ENCODE peak calls at places on chromosomes 4 and X, in five cellular contexts. One of them, this sample, is unnamed.

GRCh38 chrX:28498658-28499057 is 88.6 kb upstream of the IL1RAPL1 start:
- DNase-seq in stimulated activated CD4-positive, alpha-beta T cell treated with anti-CD3 and anti-CD28 coated beads, TNF-alpha, amount 100 ng/mL, for 48 hours: no peak
- DNase-seq in AG09319: no peak
- DNase-seq in NCI-H2081: no peak
- DNase-seq in cerebellar cortex: no peak
- DNase-seq in this sample: no peak

GRCh38 chr4:7377223-7377865 is 57.4 kb downstream of the PSAPL1 start:
- DNase-seq in cerebellar cortex: no peak
- DNase-seq in stimulated activated CD4-positive, alpha-beta T cell treated with anti-CD3 and anti-CD28 coated beads, TNF-alpha, amount 100 ng/mL, for 48 hours: no peak
- DNase-seq in AG09319: no peak
- DNase-seq in NCI-H2081: peak
- DNase-seq in this sample: no peak

GRCh38 chr4:169311643-169312365 is 41.0 kb upstream of the SH3RF1 start:
- DNase-seq in cerebellar cortex: peak
- DNase-seq in AG09319: no peak
- DNase-seq in stimulated activated CD4-positive, alpha-beta T cell treated with anti-CD3 and anti-CD28 coated beads, TNF-alpha, amount 100 ng/mL, for 48 hours: no peak
- DNase-seq in NCI-H2081: peak
- DNase-seq in this sample: no peak

GRCh38 chrX:132615396-132616131 is 126.7 kb upstream of the MBNL3 start:
- DNase-seq in NCI-H2081: no peak
- DNase-seq in stimulated activated CD4-positive, alpha-beta T cell treated with anti-CD3 and anti-CD28 coated beads, TNF-alpha, amount 100 ng/mL, for 48 hours: peak
- DNase-seq in AG09319: no peak
- DNase-seq in cerebellar cortex: peak
- DNase-seq in this sample: no peak

GRCh38 chrX:619812-620493 is 10.6 kb upstream of the SHOX start:
- DNase-seq in AG09319: no peak
- DNase-seq in stimulated activated CD4-positive, alpha-beta T cell treated with anti-CD3 and anti-CD28 coated beads, TNF-alpha, amount 100 ng/mL, for 48 hours: no peak
- DNase-seq in NCI-H2081: no peak
- DNase-seq in cerebellar cortex: no peak
- DNase-seq in this sample: no peak

GRCh38 chr4:3291411-3291968 is 1.3 kb upstream of the RGS12 start:
- DNase-seq in NCI-H2081: no peak
- DNase-seq in AG09319: no peak
- DNase-seq in cerebellar cortex: peak
- DNase-seq in stimulated activated CD4-positive, alpha-beta T cell treated with anti-CD3 and anti-CD28 coated beads, TNF-alpha, amount 100 ng/mL, for 48 hours: no peak
- DNase-seq in this sample: peak

GRCh38 chr4:2441393-2442174 is 22.8 kb downstream of the CFAP99 start:
- DNase-seq in cerebellar cortex: peak
- DNase-seq in AG09319: no peak
- DNase-seq in stimulated activated CD4-positive, alpha-beta T cell treated with anti-CD3 and anti-CD28 coated beads, TNF-alpha, amount 100 ng/mL, for 48 hours: peak
- DNase-seq in NCI-H2081: peak
- DNase-seq in this sample: peak

GRCh38 chr4:99126376-99126775 is 17.7 kb downstream of the ADH4 start:
- DNase-seq in stimulated activated CD4-positive, alpha-beta T cell treated with anti-CD3 and anti-CD28 coated beads, TNF-alpha, amount 100 ng/mL, for 48 hours: no peak
- DNase-seq in AG09319: no peak
- DNase-seq in cerebellar cortex: no peak
- DNase-seq in NCI-H2081: no peak
- DNase-seq in this sample: no peak

GRCh38 chr4:22514431-22514830 is 1.4 kb downstream of the ADGRA3 start:
- DNase-seq in AG09319: no peak
- DNase-seq in cerebellar cortex: peak
- DNase-seq in NCI-H2081: no peak
- DNase-seq in stimulated activated CD4-positive, alpha-beta T cell treated with anti-CD3 and anti-CD28 coated beads, TNF-alpha, amount 100 ng/mL, for 48 hours: no peak
- DNase-seq in this sample: no peak

GRCh38 chr4:147740176-147740575 is 8.3 kb downstream of the ARHGAP10 start:
- DNase-seq in NCI-H2081: no peak
- DNase-seq in cerebellar cortex: no peak
- DNase-seq in AG09319: no peak
- DNase-seq in stimulated activated CD4-positive, alpha-beta T cell treated with anti-CD3 and anti-CD28 coated beads, TNF-alpha, amount 100 ng/mL, for 48 hours: no peak
- DNase-seq in this sample: no peak

GRCh38 chr4:152243890-152244595 is 291.8 kb downstream of the FBXW7 start:
- DNase-seq in AG09319: no peak
- DNase-seq in NCI-H2081: no peak
- DNase-seq in stimulated activated CD4-positive, alpha-beta T cell treated with anti-CD3 and anti-CD28 coated beads, TNF-alpha, amount 100 ng/mL, for 48 hours: no peak
- DNase-seq in cerebellar cortex: no peak
- DNase-seq in this sample: no peak

GRCh38 chrX:109270580-109271484 is 211.1 kb downstream of the GUCY2F start:
- DNase-seq in NCI-H2081: no peak
- DNase-seq in AG09319: no peak
- DNase-seq in cerebellar cortex: no peak
- DNase-seq in stimulated activated CD4-positive, alpha-beta T cell treated with anti-CD3 and anti-CD28 coated beads, TNF-alpha, amount 100 ng/mL, for 48 hours: no peak
- DNase-seq in this sample: no peak

GRCh38 chrX:80807606-80808159 is 2.0 kb downstream of the BRWD3 start:
- DNase-seq in AG09319: no peak
- DNase-seq in NCI-H2081: peak
- DNase-seq in stimulated activated CD4-positive, alpha-beta T cell treated with anti-CD3 and anti-CD28 coated beads, TNF-alpha, amount 100 ng/mL, for 48 hours: no peak
- DNase-seq in cerebellar cortex: peak
- DNase-seq in this sample: no peak

GRCh38 chr4:23938796-23939195 is 48.9 kb upstream of the PPARGC1A start:
- DNase-seq in cerebellar cortex: peak
- DNase-seq in NCI-H2081: no peak
- DNase-seq in stimulated activated CD4-positive, alpha-beta T cell treated with anti-CD3 and anti-CD28 coated beads, TNF-alpha, amount 100 ng/mL, for 48 hours: no peak
- DNase-seq in AG09319: no peak
- DNase-seq in this sample: no peak

GRCh38 chr4:40309250-40309774 is 25.8 kb upstream of the CHRNA9 start:
- DNase-seq in AG09319: peak
- DNase-seq in NCI-H2081: no peak
- DNase-seq in stimulated activated CD4-positive, alpha-beta T cell treated with anti-CD3 and anti-CD28 coated beads, TNF-alpha, amount 100 ng/mL, for 48 hours: peak
- DNase-seq in cerebellar cortex: peak
- DNase-seq in this sample: peak

GRCh38 chr4:125728568-125728967 is 413.8 kb downstream of the FAT4 start:
- DNase-seq in stimulated activated CD4-positive, alpha-beta T cell treated with anti-CD3 and anti-CD28 coated beads, TNF-alpha, amount 100 ng/mL, for 48 hours: no peak
- DNase-seq in AG09319: peak
- DNase-seq in cerebellar cortex: no peak
- DNase-seq in NCI-H2081: no peak
- DNase-seq in this sample: no peak

GRCh38 chrX:134990475-134991473 is at the start of gene SMIM10:
- DNase-seq in stimulated activated CD4-positive, alpha-beta T cell treated with anti-CD3 and anti-CD28 coated beads, TNF-alpha, amount 100 ng/mL, for 48 hours: no peak
- DNase-seq in cerebellar cortex: no peak
- DNase-seq in AG09319: peak
- DNase-seq in NCI-H2081: no peak
- DNase-seq in this sample: no peak

GRCh38 chrX:152658302-152658701 is 20.6 kb downstream of the GABRQ start:
- DNase-seq in stimulated activated CD4-positive, alpha-beta T cell treated with anti-CD3 and anti-CD28 coated beads, TNF-alpha, amount 100 ng/mL, for 48 hours: no peak
- DNase-seq in cerebellar cortex: no peak
- DNase-seq in NCI-H2081: no peak
- DNase-seq in AG09319: no peak
- DNase-seq in this sample: no peak

This sample was measured in LNCaP clone FGC.